ENCODE peak calls at places on chromosomes 16 and 17, in eight cellular contexts. Y is upper lobe of right lung; K is bronchial epithelial cell; C is fibroblast of pulmonary artery; X is lung; L is A673; I is activated CD4-positive, alpha-beta T cell treated with anti-CD3 and anti-CD28 coated beads for 24 hours; F is cardiac muscle cell. W is an unnamed sample.
A peak's percentile ranks its signal among the peaks of the same experiment; 100 is the strongest.

GRCh38 chr17:48429156-48429555 is 858 bp downstream of the SKAP1 start:
- DNase-seq in X (no peak), C (no peak), K (no peak), F (no peak), L (no peak), I (no peak), Y (no peak), W (no peak)

GRCh38 chr16:82936941-82937551 is 310.3 kb downstream of the CDH13 start:
- DNase-seq in F (no peak), X (no peak), Y (no peak), C (peak; percentile 81), K (peak; percentile 77), I (no peak), L (no peak), W (no peak)

GRCh38 chr17:27762527-27763305 is 37.6 kb downstream of the NOS2 start:
- DNase-seq in C (peak; percentile 57), K (peak; percentile 9), X (no peak), F (peak; percentile 74), L (peak; percentile 51), I (no peak), Y (no peak), W (no peak)

GRCh38 chr16:88810868-88811599 is 694 bp downstream of the APRT start:
- DNase-seq in K (peak; percentile 36), X (peak; percentile 78), I (no peak), F (peak; percentile 83), Y (peak; percentile 92), C (peak; percentile 79), L (peak; percentile 89), W (peak; percentile 64)

GRCh38 chr16:68884867-68885266 is 41.5 kb downstream of the TANGO6 start:
- DNase-seq in L (peak; percentile 83), K (no peak), Y (no peak), I (no peak), C (peak; percentile 24), F (no peak), X (no peak), W (no peak)

GRCh38 chr17:77391668-77392375 is 251.1 kb downstream of the SEC14L1 start:
- DNase-seq in K (peak; percentile 39), C (peak; percentile 90), Y (no peak), L (peak; percentile 41), I (no peak), F (no peak), X (no peak), W (no peak)

GRCh38 chr17:29388937-29389336 is 1.2 kb upstream of the TAOK1 start:
- DNase-seq in I (no peak), C (no peak), F (no peak), X (no peak), L (no peak), Y (no peak), K (no peak), W (no peak)

GRCh38 chr16:58451945-58452401 is 48.0 kb upstream of the NDRG4 start:
- DNase-seq in F (no peak), L (peak; percentile 56), C (peak; percentile 56), K (peak; percentile 35), Y (no peak), I (no peak), X (no peak), W (no peak)

GRCh38 chr17:58630883-58631522 is 60.8 kb downstream of the TEX14 start:
- DNase-seq in C (no peak), Y (no peak), X (peak; percentile 32), L (no peak), I (peak; percentile 4), F (peak; percentile 86), K (no peak), W (peak; percentile 47)

GRCh38 chr16:67236551-67237395 is 9.8 kb downstream of the TMEM208 start:
- DNase-seq in Y (peak; percentile 78), F (peak; percentile 32), I (peak; percentile 71), K (no peak), X (no peak), L (peak; percentile 87), C (peak; percentile 46), W (peak; percentile 94)

GRCh38 chr17:19410875-19411291 is at the start of gene RNF112:
- DNase-seq in K (no peak), L (no peak), Y (no peak), C (peak; percentile 52), X (no peak), I (no peak), F (no peak), W (peak; percentile 49)

GRCh38 chr16:53105565-53105964 is 50.8 kb downstream of the CHD9 start:
- DNase-seq in Y (no peak), I (no peak), C (no peak), X (no peak), K (no peak), F (no peak), L (no peak), W (no peak)

GRCh38 chr17:76989519-76989918 is 121.3 kb downstream of the MGAT5B start:
- DNase-seq in I (no peak), X (no peak), L (no peak), C (no peak), F (no peak), K (no peak), Y (peak; percentile 17), W (no peak)

GRCh38 chr17:15944720-15945492 is at the start of gene ADORA2B:
- DNase-seq in L (peak; percentile 74), X (peak; percentile 68), I (peak; percentile 45), Y (peak; percentile 89), F (peak; percentile 84), C (peak; percentile 88), K (peak; percentile 40), W (peak; percentile 68)

GRCh38 chr17:10139560-10139959 is 58.8 kb downstream of the GAS7 start:
- DNase-seq in F (no peak), L (no peak), I (no peak), K (no peak), Y (peak; percentile 6), X (no peak), C (no peak), W (no peak)

GRCh38 chr17:64148699-64149098 is 18.8 kb upstream of the ERN1 start:
- DNase-seq in L (peak; percentile 39), C (no peak), K (peak; percentile 20), F (no peak), I (no peak), X (no peak), Y (no peak), W (no peak)

GRCh38 chr17:47987240-47987835 is 16.4 kb downstream of the CDK5RAP3 start:
- DNase-seq in C (no peak), Y (no peak), I (no peak), K (no peak), X (no peak), L (peak; percentile 65), F (no peak), W (peak; percentile 77)

GRCh38 chr17:63697341-63698286 is 2.3 kb downstream of the LIMD2 start:
- DNase-seq in I (peak; percentile 66), K (peak; percentile 35), C (peak; percentile 48), L (peak; percentile 63), F (no peak), X (peak; percentile 69), Y (peak; percentile 81), W (peak; percentile 60)

GRCh38 chr16:23016372-23016771 is 132.9 kb downstream of the USP31 start:
- DNase-seq in L (no peak), C (no peak), I (no peak), K (no peak), Y (no peak), X (no peak), F (no peak), W (no peak)

GRCh38 chr17:64219571-64219970 is 43.5 kb downstream of the TEX2 start:
- DNase-seq in Y (no peak), I (no peak), F (no peak), L (no peak), X (no peak), C (no peak), K (no peak), W (no peak)

GRCh38 chr16:74899786-74900185 is 85.1 kb downstream of the WDR59 start:
- DNase-seq in K (no peak), C (no peak), X (no peak), I (no peak), L (no peak), Y (no peak), F (no peak), W (no peak)